ENCODE peak calls at places on chromosomes 5 and 9, in six cellular contexts. R is IMR-90, B is neural progenitor cell, Z is esophagus squamous epithelium, X is WTC11, D is Calu3. C is an unnamed sample.
A peak's percentile ranks its signal among the peaks of the same experiment; 100 is the strongest.

GRCh38 chr5:78002690-78003089 is 226.6 kb upstream of the TBCA start:
- DNase-seq in R (no peak), B (no peak), Z (no peak), X (no peak), D (no peak), C (no peak)

GRCh38 chr9:92607773-92608172 is 62.2 kb downstream of the IPPK start:
- DNase-seq in R (peak; percentile 89), B (no peak), Z (no peak), X (no peak), D (no peak), C (peak; percentile 23)

GRCh38 chr5:10792336-10792735 is 31.3 kb upstream of the DAP start:
- DNase-seq in R (no peak), B (no peak), Z (no peak), X (no peak), D (no peak), C (no peak)

GRCh38 chr5:148909001-148909400 is 82.6 kb downstream of the ADRB2 start:
- DNase-seq in R (peak; percentile 87), B (no peak), Z (no peak), X (no peak), D (no peak), C (no peak)

GRCh38 chr9:110623462-110624025 is 44.0 kb upstream of the SVEP1 start:
- DNase-seq in R (peak; percentile 70), B (peak; percentile 67), Z (no peak), X (no peak), D (peak; percentile 41), C (peak; percentile 48)

GRCh38 chr9:71120439-71121247 is 778 bp downstream of the TRPM3 start:
- DNase-seq in R (no peak), B (peak; percentile 84), Z (no peak), X (peak; percentile 24), D (no peak), C (peak; percentile 7)

GRCh38 chr5:62790348-62790747 is 211.7 kb downstream of the LRRC70 start:
- DNase-seq in R (peak; percentile 2), B (no peak), Z (no peak), X (no peak), D (no peak), C (no peak)

GRCh38 chr9:79883073-79883645 is 311.4 kb downstream of the TLE4 start:
- DNase-seq in R (no peak), B (no peak), Z (no peak), X (no peak), D (no peak), C (no peak)

GRCh38 chr9:113401027-113401792 is at the start of gene ALAD:
- DNase-seq in R (peak; percentile 97), B (peak; percentile 100), Z (peak; percentile 90), X (peak; percentile 100), D (peak; percentile 98), C (peak; percentile 100)

GRCh38 chr9:84230355-84231136 is 110.0 kb downstream of the SLC28A3 start:
- DNase-seq in R (peak; percentile 10), B (no peak), Z (no peak), X (no peak), D (no peak), C (no peak)

GRCh38 chr9:31839273-31839672 is 545.2 kb upstream of the ACO1 start:
- DNase-seq in R (no peak), B (peak; percentile 21), Z (no peak), X (no peak), D (peak; percentile 6), C (no peak)

GRCh38 chr9:134181648-134182034 is 17.3 kb upstream of the RNU6ATAC start:
- DNase-seq in R (no peak), B (no peak), Z (no peak), X (no peak), D (no peak), C (no peak)

GRCh38 chr5:87780831-87781760 is 368.4 kb upstream of the CCNH start:
- DNase-seq in R (peak; percentile 74), B (peak; percentile 95), Z (peak; percentile 0), X (peak; percentile 82), D (peak; percentile 83), C (peak; percentile 83)

GRCh38 chr5:83133797-83134196 is 56.5 kb downstream of the XRCC4 start:
- DNase-seq in R (no peak), B (no peak), Z (no peak), X (peak; percentile 26), D (no peak), C (no peak)
- TF ChIP-seq CTCF in R (no peak), B (no peak), Z (no peak), X (no peak), D (no peak), C (no peak)

DNA sequence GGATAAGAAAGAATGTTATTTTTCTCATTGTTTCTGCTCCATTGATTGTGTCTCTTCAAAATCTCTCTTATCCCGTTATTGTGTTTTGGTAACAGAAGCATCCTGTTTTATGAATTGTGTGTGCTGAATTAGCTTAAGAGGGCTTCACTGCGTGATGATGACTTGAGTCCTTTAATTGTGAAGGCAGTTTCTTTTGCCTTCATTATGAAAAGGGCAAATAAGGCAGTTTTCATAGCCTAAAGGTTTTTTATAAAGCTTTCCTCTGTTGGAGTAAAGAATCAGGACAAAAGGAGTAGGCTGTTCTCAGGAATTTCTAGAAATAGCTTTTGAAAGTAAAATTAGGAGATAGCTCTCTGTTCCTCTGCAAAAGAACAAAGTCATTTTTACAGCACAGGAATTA is 169.8 kb downstream of the FOCAD start:
- DNase-seq in R (no peak), B (no peak), Z (no peak), X (no peak), D (no peak), C (no peak)
- TF ChIP-seq CTCF in R (no peak), B (no peak), Z (no peak), X (no peak), D (no peak), C (no peak)

DNA sequence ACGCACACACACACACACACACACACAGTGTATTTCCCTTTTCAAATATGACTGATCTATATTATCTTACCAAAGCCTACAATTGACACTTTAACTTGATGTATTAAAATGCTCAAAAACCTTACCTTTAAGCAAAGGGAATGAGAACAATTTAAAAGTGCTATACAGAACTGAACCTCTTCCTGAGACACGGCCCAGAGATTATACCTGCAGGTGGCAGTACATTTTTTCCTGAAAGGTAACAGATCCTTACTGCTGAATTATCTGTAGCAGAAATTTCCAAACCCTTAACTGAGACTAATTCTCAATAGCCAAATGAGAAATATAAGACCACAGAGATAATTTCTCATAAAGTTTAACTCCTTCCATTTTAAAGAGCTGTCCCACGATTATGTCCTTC is 91.1 kb downstream of the MYO10 start:
- DNase-seq in R (no peak), B (no peak), Z (no peak), X (no peak), D (no peak), C (no peak)
- TF ChIP-seq CTCF in R (no peak), B (peak; percentile 25), Z (peak; percentile 15), X (no peak), D (no peak), C (no peak)

GRCh38 chr9:99103505-99103904 is 1.4 kb upstream of the TGFBR1 start:
- DNase-seq in R (peak; percentile 9), B (peak; percentile 52), Z (no peak), X (no peak), D (no peak), C (peak; percentile 9)

GRCh38 chr9:99106044-99106375 is 1.1 kb downstream of the TGFBR1 start:
- DNase-seq in R (no peak), B (no peak), Z (no peak), X (no peak), D (no peak), C (no peak)

GRCh38 chr9:99105152-99106043 is 485 bp downstream of the TGFBR1 start:
- DNase-seq in R (peak; percentile 73), B (peak; percentile 85), Z (peak; percentile 15), X (peak; percentile 60), D (peak; percentile 70), C (peak; percentile 74)

GRCh38 chr9:99103909-99104458 is 929 bp upstream of the TGFBR1 start:
- DNase-seq in R (peak; percentile 61), B (peak; percentile 36), Z (no peak), X (no peak), D (no peak), C (no peak)

DNA sequence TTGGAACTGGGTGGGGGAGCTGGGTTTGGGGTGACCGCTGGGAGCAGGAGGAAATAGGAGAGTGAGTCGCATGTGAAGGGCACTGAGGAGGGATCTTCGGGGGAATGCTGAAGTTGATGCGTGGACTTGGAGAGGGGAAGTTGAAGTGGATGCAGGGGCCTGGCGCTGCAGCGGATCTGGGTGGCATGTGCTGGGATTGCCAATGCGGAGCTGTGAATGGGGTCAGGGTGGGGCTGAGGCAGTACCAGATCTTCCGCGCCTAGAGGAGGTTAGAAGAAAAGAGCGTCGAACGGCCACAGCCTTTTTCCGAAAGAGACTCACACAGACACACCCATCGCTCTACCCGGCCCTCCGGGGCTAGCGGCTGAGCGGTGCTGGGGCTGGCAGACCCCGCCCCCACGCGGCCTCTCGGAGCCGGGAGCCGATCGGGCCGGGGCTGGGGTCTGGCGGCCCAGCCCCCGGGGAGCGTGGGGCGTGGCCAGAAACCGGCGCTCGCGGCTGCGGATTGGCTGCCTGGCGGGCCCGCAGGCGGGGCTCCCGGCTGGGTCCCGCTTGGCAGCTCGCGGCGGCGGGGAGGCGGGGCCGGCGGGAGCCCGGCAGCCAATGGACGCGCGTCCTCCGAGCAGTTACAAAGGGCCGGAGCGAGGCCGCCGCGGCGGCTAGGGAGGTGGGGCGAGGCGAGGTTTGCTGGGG is at the start of gene TGFBR1:
- DNase-seq in R (peak; percentile 89), B (peak; percentile 99), Z (peak; percentile 63), X (peak; percentile 94), D (peak; percentile 92), C (peak; percentile 97)
- TF ChIP-seq CTCF in R (no peak), B (no peak), Z (no peak), X (no peak), D (no peak), C (no peak)

GRCh38 chr5:142325677-142326479 is 1.1 kb upstream of the SPRY4 start:
- DNase-seq in R (peak; percentile 73), B (peak; percentile 84), Z (no peak), X (peak; percentile 83), D (peak; percentile 88), C (peak; percentile 69)

GRCh38 chr5:142324377-142324870 is 397 bp downstream of the SPRY4 start:
- DNase-seq in R (no peak), B (no peak), Z (no peak), X (no peak), D (peak; percentile 64), C (peak; percentile 48)

GRCh38 chr5:142327111-142327842 is 2.5 kb upstream of the SPRY4 start:
- DNase-seq in R (peak; percentile 84), B (peak; percentile 52), Z (no peak), X (no peak), D (no peak), C (no peak)

GRCh38 chr5:142324871-142325676 is at the start of gene SPRY4:
- DNase-seq in R (peak; percentile 98), B (peak; percentile 97), Z (peak; percentile 31), X (peak; percentile 95), D (peak; percentile 97), C (peak; percentile 96)

GRCh38 chr5:142326480-142326938 is 1.7 kb upstream of the SPRY4 start:
- DNase-seq in R (no peak), B (no peak), Z (no peak), X (no peak), D (no peak), C (no peak)
- TF ChIP-seq CTCF in R (no peak), B (no peak), Z (no peak), X (no peak), D (no peak), C (no peak)

C was measured in nephron progenitor cell.